ENCODE peak calls at places on chromosomes 11 and 22, in six cellular contexts. H, W, D, Z, B and K are unnamed samples.

GRCh38 chr22:28132466-28132865 is 213.4 kb upstream of the PITPNB start:
- DNase-seq in D (no peak), Z (no peak), H (no peak), B (no peak), W (no peak), K (no peak)

GRCh38 chr11:128846985-128847384 is 20.1 kb downstream of the KCNJ1 start:
- DNase-seq in Z (no peak), B (no peak), H (no peak), W (no peak), D (no peak), K (no peak)

GRCh38 chr11:73310076-73310475 is 2.0 kb downstream of the ARHGEF17 start:
- DNase-seq in D (no peak), Z (no peak), W (no peak), B (no peak), H (no peak), K (no peak)

GRCh38 chr11:11607772-11608171 is 14.0 kb downstream of the GALNT18 start:
- DNase-seq in Z (no peak), W (no peak), B (no peak), H (no peak), D (no peak), K (no peak)

GRCh38 chr22:49077586-49077985 is 750.1 kb downstream of the BRD1 start:
- DNase-seq in H (no peak), W (no peak), Z (no peak), B (no peak), D (no peak), K (no peak)

GRCh38 chr11:16843307-16843706 is 104.9 kb downstream of the C11orf58 start:
- DNase-seq in W (peak; percentile 26), H (no peak), D (no peak), Z (no peak), B (no peak), K (no peak)

GRCh38 chr11:128670631-128671030 is 23.2 kb upstream of the FLI1 start:
- DNase-seq in Z (no peak), D (no peak), W (no peak), B (no peak), H (no peak), K (no peak)

GRCh38 chr11:74460481-74461154 is 6.7 kb downstream of the KCNE3 start:
- DNase-seq in H (peak; percentile 71), W (no peak), D (no peak), B (peak; percentile 78), Z (no peak), K (no peak)

GRCh38 chr22:19407649-19408606 is 23.6 kb downstream of the HIRA start:
- DNase-seq in H (no peak), B (peak; percentile 51), Z (no peak), W (peak; percentile 69), D (no peak), K (no peak)

GRCh38 chr11:66136752-66137123 is 66.7 kb downstream of the PACS1 start:
- DNase-seq in H (no peak), B (peak; percentile 88), D (no peak), W (no peak), Z (no peak), K (no peak)

GRCh38 chr11:2368178-2368850 is 8.8 kb upstream of the CD81 start:
- DNase-seq in D (no peak), Z (no peak), W (no peak), B (no peak), H (no peak), K (no peak)

GRCh38 chr11:68857037-68857586 is 15.4 kb upstream of the CPT1A start:
- DNase-seq in W (no peak), H (no peak), Z (no peak), B (no peak), D (no peak), K (no peak)

GRCh38 chr11:2990617-2991476 is 1.3 kb downstream of the NAP1L4 start:
- DNase-seq in B (peak; percentile 16), D (no peak), H (no peak), Z (peak; percentile 31), W (peak; percentile 33), K (no peak)

GRCh38 chr11:107176148-107177105 is 158.2 kb upstream of the GUCY1A2 start:
- DNase-seq in W (no peak), B (no peak), H (no peak), Z (no peak), D (no peak), K (no peak)